ENCODE peak calls at places on chromosomes 16 and 17, in eight cellular contexts. Z is NCI-H774; L is HTR-8/SVneo; O is Kasumi-1; F is head of caudate nucleus; U is GM12864; N is activated CD8-positive, alpha-beta T cell treated with anti-CD3 and anti-CD28 coated beads, Interleukin-2, amount 10 ng/mL, durations not matched to agents 7 days and 5 days; R is stimulated activated CD8-positive, alpha-beta memory T cell treated with anti-CD3 and anti-CD28 coated beads, Interleukin-7, amount 100 ng/mL, for 1 hour. J is an unnamed sample.
A peak's percentile ranks its signal among the peaks of the same experiment; 100 is the strongest.

GRCh38 chr17:4785311-4786110 is 653 bp downstream of the VMO1 start:
- DNase-seq in Z (no peak), L (no peak), O (no peak), F (peak; percentile 12), U (no peak), N (no peak), R (no peak), J (no peak)

GRCh38 chr16:85227262-85227923 is 115.1 kb upstream of the CIBAR2 start:
- DNase-seq in Z (no peak), L (no peak), O (no peak), F (no peak), U (peak; percentile 86), N (no peak), R (no peak), J (no peak)

GRCh38 chr17:51739245-51739886 is 419.1 kb downstream of the CA10 start:
- DNase-seq in Z (peak; percentile 87), L (no peak), O (no peak), F (no peak), U (no peak), N (no peak), R (no peak), J (no peak)

GRCh38 chr17:35801583-35802224 is 6.3 kb upstream of the MMP28 start:
- DNase-seq in Z (no peak), L (no peak), O (peak; percentile 98), F (peak; percentile 68), U (no peak), N (peak; percentile 44), R (no peak), J (peak; percentile 77)

GRCh38 chr16:81265658-81266451 is 27.4 kb downstream of the BCO1 start:
- DNase-seq in Z (no peak), L (no peak), O (no peak), F (peak; percentile 50), U (no peak), N (no peak), R (no peak), J (no peak)

GRCh38 chr17:77210331-77210730 is 69.6 kb downstream of the SEC14L1 start:
- DNase-seq in Z (no peak), L (no peak), O (no peak), F (no peak), U (no peak), N (no peak), R (no peak), J (no peak)

GRCh38 chr17:40190197-40191021 is 13.1 kb downstream of the RAPGEFL1 start:
- DNase-seq in Z (no peak), L (peak; percentile 45), O (peak; percentile 5), F (no peak), U (no peak), N (peak; percentile 44), R (no peak), J (no peak)

GRCh38 chr17:72338847-72339790 is 218.3 kb downstream of the SOX9 start:
- DNase-seq in Z (peak; percentile 2), L (peak; percentile 91), O (no peak), F (no peak), U (no peak), N (no peak), R (no peak), J (no peak)

GRCh38 chr17:40819528-40820125 is 2.8 kb downstream of the KRT10 start:
- DNase-seq in Z (no peak), L (no peak), O (no peak), F (no peak), U (no peak), N (no peak), R (no peak), J (peak; percentile 34)

GRCh38 chr16:75092777-75093176 is 23.8 kb downstream of the LDHD start:
- DNase-seq in Z (no peak), L (no peak), O (no peak), F (no peak), U (no peak), N (no peak), R (no peak), J (no peak)

GRCh38 chr16:53732296-53732929 is 28.5 kb downstream of the FTO start:
- DNase-seq in Z (no peak), L (no peak), O (no peak), F (no peak), U (no peak), N (no peak), R (no peak), J (no peak)

GRCh38 chr16:50121278-50121677 is 31.8 kb upstream of the TENT4B start:
- DNase-seq in Z (no peak), L (no peak), O (no peak), F (no peak), U (peak; percentile 49), N (no peak), R (no peak), J (no peak)

GRCh38 chr16:72189865-72190371 is 18.0 kb upstream of the PMFBP1 start:
- DNase-seq in Z (no peak), L (peak; percentile 46), O (no peak), F (peak; percentile 68), U (no peak), N (no peak), R (no peak), J (no peak)

GRCh38 chr16:86241681-86242080 is 268.6 kb upstream of the FOXF1 start:
- DNase-seq in Z (no peak), L (no peak), O (no peak), F (no peak), U (no peak), N (no peak), R (no peak), J (no peak)

GRCh38 chr16:87492241-87492635 is 586 bp downstream of the ZCCHC14 start:
- DNase-seq in Z (no peak), L (no peak), O (no peak), F (no peak), U (no peak), N (no peak), R (no peak), J (no peak)

GRCh38 chr16:14398014-14398717 is 231.9 kb downstream of the PARN start:
- DNase-seq in Z (no peak), L (no peak), O (no peak), F (no peak), U (no peak), N (no peak), R (no peak), J (no peak)

GRCh38 chr17:75720656-75721462 is at the start of gene ITGB4:
- DNase-seq in Z (peak; percentile 54), L (peak; percentile 82), O (no peak), F (peak; percentile 64), U (no peak), N (peak; percentile 75), R (peak; percentile 25), J (no peak)

GRCh38 chr16:19389246-19389645 is 28.4 kb upstream of the TMC5 start:
- DNase-seq in Z (peak; percentile 83), L (peak; percentile 49), O (no peak), F (peak; percentile 23), U (no peak), N (peak; percentile 73), R (no peak), J (peak; percentile 10)

GRCh38 chr17:8158267-8159031 is 4.3 kb downstream of the VAMP2 start:
- DNase-seq in Z (peak; percentile 25), L (peak; percentile 86), O (peak; percentile 26), F (peak; percentile 92), U (peak; percentile 71), N (peak; percentile 93), R (peak; percentile 69), J (peak; percentile 51)

GRCh38 chr17:728911-729310 is 3.5 kb upstream of the TLCD3A start:
- DNase-seq in Z (no peak), L (no peak), O (no peak), F (no peak), U (no peak), N (no peak), R (no peak), J (no peak)

GRCh38 chr17:57612202-57613071 is 132.7 kb downstream of the CCDC182 start:
- DNase-seq in Z (peak; percentile 82), L (no peak), O (no peak), F (no peak), U (no peak), N (peak; percentile 27), R (no peak), J (no peak)

GRCh38 chr17:53462393-53462811 is 360.3 kb upstream of the KIF2B start:
- DNase-seq in Z (no peak), L (peak; percentile 30), O (no peak), F (no peak), U (no peak), N (no peak), R (no peak), J (no peak)

GRCh38 chr16:88549671-88550643 is 20.2 kb upstream of the ZC3H18 start:
- DNase-seq in Z (no peak), L (no peak), O (no peak), F (no peak), U (no peak), N (peak; percentile 76), R (no peak), J (no peak)

GRCh38 chr17:77423589-77424451 is 283.1 kb downstream of the SEC14L1 start:
- DNase-seq in Z (no peak), L (no peak), O (no peak), F (peak; percentile 67), U (no peak), N (no peak), R (no peak), J (no peak)

GRCh38 chr16:74186589-74186988 is 110.0 kb upstream of the PSMD7 start:
- DNase-seq in Z (peak; percentile 51), L (no peak), O (no peak), F (no peak), U (no peak), N (no peak), R (no peak), J (no peak)

GRCh38 chr17:6831662-6832263 is at the start of gene TEKT1:
- DNase-seq in Z (peak; percentile 50), L (no peak), O (no peak), F (peak; percentile 81), U (no peak), N (peak; percentile 75), R (peak; percentile 37), J (no peak)

GRCh38 chr17:50531428-50532025 is 1.0 kb upstream of the EPN3 start:
- DNase-seq in Z (no peak), L (no peak), O (no peak), F (no peak), U (no peak), N (no peak), R (no peak), J (no peak)

GRCh38 chr16:35210681-35211433 is 1751.4 kb downstream of the TP53TG3F start:
- DNase-seq in Z (no peak), L (no peak), O (no peak), F (no peak), U (no peak), N (no peak), R (no peak), J (no peak)

GRCh38 chr17:53607475-53607874 is 215.3 kb upstream of the KIF2B start:
- DNase-seq in Z (no peak), L (no peak), O (no peak), F (no peak), U (no peak), N (no peak), R (no peak), J (no peak)

GRCh38 chr16:66634527-66635196 is 30.2 kb downstream of the CMTM3 start:
- DNase-seq in Z (no peak), L (no peak), O (no peak), F (no peak), U (no peak), N (no peak), R (no peak), J (no peak)

GRCh38 chr16:88533381-88533831 is 36.8 kb upstream of the ZC3H18 start:
- DNase-seq in Z (no peak), L (no peak), O (no peak), F (peak; percentile 70), U (no peak), N (no peak), R (no peak), J (no peak)